ENCODE peak calls at places on chromosomes 13 and 19, in four cellular contexts. H is left ventricle myocardium inferior; Q is effector memory CD4-positive, alpha-beta T cell; W is breast epithelium. X is an unnamed sample.

GRCh38 chr13:101397742-101398141 is 18.6 kb downstream of the NALCN start:
- DNase-seq in Q (no peak), W (no peak), H (no peak), X (no peak)

GRCh38 chr13:31022491-31022890 is 90.0 kb downstream of the TEX26 start:
- DNase-seq in H (no peak), W (no peak), Q (no peak), X (no peak)

GRCh38 chr19:3198901-3199700 is 13.4 kb downstream of the NCLN start:
- DNase-seq in Q (no peak), W (no peak), H (no peak), X (no peak)

GRCh38 chr13:41660426-41660825 is 203.1 kb downstream of the RGCC start:
- DNase-seq in H (no peak), Q (no peak), W (no peak), X (no peak)

GRCh38 chr19:45764947-45765346 is 4.1 kb downstream of the SIX5 start:
- DNase-seq in W (no peak), H (peak; percentile 66), Q (no peak), X (no peak)

GRCh38 chr19:38647368-38647965 is at the start of gene ACTN4:
- DNase-seq in H (peak; percentile 100), W (peak; percentile 98), Q (peak; percentile 100), X (peak; percentile 100)

GRCh38 chr19:14450168-14450874 is 17.2 kb downstream of the PKN1 start:
- DNase-seq in H (no peak), Q (peak; percentile 43), W (no peak), X (peak; percentile 38)

GRCh38 chr13:31249140-31249539 is 49.4 kb downstream of the B3GLCT start:
- DNase-seq in H (no peak), W (no peak), Q (no peak), X (no peak)

GRCh38 chr19:1941146-1942077 is at the start of gene CSNK1G2:
- DNase-seq in W (peak; percentile 41), H (no peak), Q (no peak), X (no peak)

GRCh38 chr19:45693168-45693788 is 812 bp downstream of the QPCTL start:
- DNase-seq in H (peak; percentile 79), W (peak; percentile 62), Q (peak; percentile 43), X (peak; percentile 65)

GRCh38 chr13:94967183-94968039 is 255.1 kb upstream of the SOX21 start:
- DNase-seq in W (no peak), Q (no peak), H (no peak), X (no peak)

GRCh38 chr13:42561752-42562467 is 12.0 kb upstream of the TNFSF11 start:
- DNase-seq in Q (no peak), H (no peak), W (no peak), X (no peak)

GRCh38 chr13:68078457-68078856 is 848.3 kb upstream of the PCDH9 start:
- DNase-seq in H (no peak), W (no peak), Q (no peak), X (no peak)

GRCh38 chr13:37460211-37460610 is 138.4 kb downstream of the POSTN start:
- DNase-seq in W (no peak), Q (no peak), H (no peak), X (no peak)

GRCh38 chr13:30346159-30346788 is 38.9 kb upstream of the KATNAL1 start:
- DNase-seq in Q (peak; percentile 37), H (no peak), W (peak; percentile 44), X (no peak)

GRCh38 chr19:18419699-18420460 is 682 bp downstream of the SSBP4 start:
- DNase-seq in W (no peak), Q (peak; percentile 35), H (no peak), X (peak; percentile 41)

GRCh38 chr13:72561791-72562190 is 165.6 kb downstream of the MZT1 start:
- DNase-seq in Q (no peak), W (no peak), H (no peak), X (no peak)

GRCh38 chr19:33297401-33298145 is 4.8 kb downstream of the CEBPA start:
- DNase-seq in W (no peak), H (no peak), Q (no peak), X (no peak)

GRCh38 chr13:99228737-99229691 is 28.4 kb downstream of the UBAC2 start:
- DNase-seq in Q (no peak), W (no peak), H (no peak), X (no peak)

GRCh38 chr13:100657881-100658315 is 16.7 kb downstream of the TMTC4 start:
- DNase-seq in Q (no peak), H (no peak), W (no peak), X (no peak)

GRCh38 chr13:71865858-71866172 is 1.2 kb downstream of the DACH1 start:
- DNase-seq in Q (no peak), W (no peak), H (peak; percentile 18), X (no peak)

GRCh38 chr13:70732611-70733010 is 624.4 kb upstream of the KLHL1 start:
- DNase-seq in Q (no peak), H (no peak), W (no peak), X (no peak)

GRCh38 chr13:72853000-72853399 is 71.1 kb downstream of the PIBF1 start:
- DNase-seq in Q (no peak), H (no peak), W (no peak), X (no peak)

GRCh38 chr19:48341006-48341405 is 15.7 kb downstream of the EMP3 start:
- DNase-seq in H (no peak), W (no peak), Q (no peak), X (no peak)

GRCh38 chr13:112991611-112992010 is 22.6 kb downstream of the MCF2L start:
- DNase-seq in Q (no peak), H (no peak), W (no peak), X (no peak)

GRCh38 chr13:28173793-28174192 is 35.4 kb downstream of the PAN3 start:
- DNase-seq in W (no peak), Q (no peak), H (no peak), X (no peak)

GRCh38 chr19:17420267-17420924 is 549 bp downstream of the MVB12A start:
- DNase-seq in H (peak; percentile 23), Q (no peak), W (peak; percentile 31), X (no peak)

GRCh38 chr13:48000559-48001126 is 430 bp downstream of the SUCLA2 start:
- DNase-seq in Q (peak; percentile 0), W (no peak), H (no peak), X (peak; percentile 12)

GRCh38 chr13:80712026-80712425 is 371.1 kb upstream of the SPRY2 start:
- DNase-seq in Q (no peak), W (no peak), H (no peak), X (no peak)

GRCh38 chr13:81197966-81198365 is 857.0 kb upstream of the SPRY2 start:
- DNase-seq in H (no peak), W (no peak), Q (no peak), X (no peak)

GRCh38 chr19:23312515-23312914 is 62.3 kb upstream of the ZNF724 start:
- DNase-seq in H (no peak), Q (no peak), W (no peak), X (no peak)

GRCh38 chr19:44661205-44661604 is 10.1 kb upstream of the CEACAM19 start:
- DNase-seq in W (no peak), H (no peak), Q (no peak), X (no peak)
- H3K9me3 ChIP-seq in W (no peaks in the 10 kb centered on the region), H (no peaks in the 10 kb centered on the region), Q (no peaks in the 10 kb centered on the region), X (no peaks in the 10 kb centered on the region)

GRCh38 chr19:57611113-57611512 is 2.9 kb upstream of the ZNF134 start:
- DNase-seq in H (no peak), W (no peak), Q (no peak), X (no peak)

GRCh38 chr19:57613941-57614743 is at the start of gene ZNF134:
- DNase-seq in Q (peak; percentile 75), H (peak; percentile 93), W (peak; percentile 82), X (peak; percentile 76)

GRCh38 chr19:57620673-57621348 is 6.8 kb downstream of the ZNF134 start:
- DNase-seq in Q (no peak), W (no peak), H (no peak), X (no peak)

DNA sequence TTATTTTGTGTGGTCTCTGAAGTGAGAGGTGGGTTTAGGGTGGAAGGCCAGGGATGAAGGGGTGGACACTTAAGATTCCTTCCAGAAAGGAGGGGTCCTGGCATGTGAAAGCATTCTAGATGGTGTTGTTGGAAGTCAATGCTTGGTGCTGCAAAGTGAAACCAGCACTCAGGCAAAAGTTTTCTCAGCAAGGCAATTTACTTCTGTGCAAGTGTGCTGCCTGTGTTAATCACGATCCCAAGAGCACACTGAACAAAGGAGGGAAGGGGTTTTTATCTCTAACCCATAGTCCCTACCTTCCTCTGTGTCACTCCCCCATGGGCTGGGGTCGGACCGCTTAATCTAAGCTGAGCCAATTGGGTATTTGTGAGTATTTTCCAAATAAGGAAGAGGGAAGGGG is 1.3 kb downstream of the ZNF134 start:
- DNase-seq in W (no peak), Q (no peak), H (no peak), X (no peak)
- H3K9me3 ChIP-seq in W (peaks cover 55% of the 10 kb centered on the region), Q (peaks cover 49% of the 10 kb centered on the region), H (peaks cover 72% of the 10 kb centered on the region), X (peaks cover 52% of the 10 kb centered on the region)

DNA sequence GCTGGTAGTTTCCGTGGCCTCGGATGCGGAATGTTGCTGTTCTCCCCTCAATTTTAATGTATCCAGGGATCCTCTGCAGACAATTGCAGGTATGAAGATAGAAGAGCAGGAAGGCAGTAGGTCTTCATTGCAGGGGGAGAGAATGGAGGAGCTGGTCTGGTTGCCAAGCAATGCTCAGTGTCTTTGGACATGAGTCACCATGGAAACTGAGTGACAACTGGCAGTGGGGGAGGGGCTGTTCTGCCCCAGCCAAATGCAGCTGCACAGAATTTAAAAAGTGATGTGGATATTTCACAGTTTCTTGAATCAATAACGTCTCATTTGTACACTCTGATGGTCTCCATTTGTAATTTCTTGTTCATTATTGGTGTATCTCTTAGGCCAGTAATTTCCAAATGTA is 56.2 kb upstream of the ZNF835 start:
- DNase-seq in H (no peak), Q (no peak), W (no peak), X (no peak)
- H3K9me3 ChIP-seq in H (peaks cover 9% of the 10 kb centered on the region), Q (peaks cover 3% of the 10 kb centered on the region), W (peaks cover 13% of the 10 kb centered on the region), X (no peaks in the 10 kb centered on the region)

GRCh38 chr19:58047672-58048071 is 11.4 kb upstream of the ZNF135 start:
- DNase-seq in Q (no peak), W (no peak), H (no peak), X (no peak)
- H3K9me3 ChIP-seq in Q (peaks cover 5% of the 10 kb centered on the region), W (peaks cover 86% of the 10 kb centered on the region), H (peaks cover 97% of the 10 kb centered on the region), X (no peaks in the 10 kb centered on the region)

GRCh38 chr19:9668544-9668943 is 6.4 kb downstream of the ZNF562 start:
- DNase-seq in H (no peak), Q (no peak), W (no peak), X (no peak)
- H3K9me3 ChIP-seq in H (peaks cover 62% of the 10 kb centered on the region), Q (peaks cover 10% of the 10 kb centered on the region), W (peaks cover 75% of the 10 kb centered on the region), X (peaks cover 4% of the 10 kb centered on the region)

GRCh38 chr19:35521124-35521743 is 6.9 kb downstream of the SBSN start:
- DNase-seq in Q (no peak), H (no peak), W (no peak), X (no peak)
- H3K9me3 ChIP-seq in Q (no peaks in the 10 kb centered on the region), H (no peaks in the 10 kb centered on the region), W (no peaks in the 10 kb centered on the region), X (no peaks in the 10 kb centered on the region)

GRCh38 chr19:50263176-50263575 is 59.8 kb downstream of the MYH14 start:
- DNase-seq in W (no peak), Q (no peak), H (no peak), X (no peak)
- H3K9me3 ChIP-seq in W (no peaks in the 10 kb centered on the region), Q (no peaks in the 10 kb centered on the region), H (no peaks in the 10 kb centered on the region), X (no peaks in the 10 kb centered on the region)

DNA sequence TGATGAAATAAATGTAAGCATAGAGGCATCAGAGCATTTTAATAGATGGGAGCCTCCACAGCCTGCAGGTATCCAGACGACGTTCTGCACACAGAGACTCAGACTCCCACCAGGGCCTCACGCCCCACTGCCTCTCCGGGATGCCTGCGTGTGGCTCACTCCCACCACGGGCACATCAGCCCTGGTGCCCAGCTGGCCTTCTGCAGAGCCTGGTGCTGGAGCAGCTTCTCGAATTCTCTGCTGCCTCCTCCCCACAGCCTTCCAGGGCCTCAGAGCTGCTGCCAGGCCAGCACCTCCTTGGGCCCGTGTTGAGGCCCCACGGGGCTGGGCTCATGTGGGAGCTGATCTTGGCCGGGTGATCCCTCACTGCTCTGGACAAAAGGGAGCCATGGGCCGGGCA is 90.9 kb downstream of the KDM4B start:
- DNase-seq in Q (no peak), H (no peak), W (no peak), X (no peak)
- H3K9me3 ChIP-seq in Q (no peaks in the 10 kb centered on the region), H (peaks cover 14% of the 10 kb centered on the region), W (peaks cover 6% of the 10 kb centered on the region), X (no peaks in the 10 kb centered on the region)